ENCODE peak calls at places on chromosomes 13 and 19, in ten cellular contexts. One of them, this sample, is unnamed.

GRCh38 chr13:97627566-97627965 is 193.6 kb downstream of the RAP2A start:
- DNase-seq in mesenchymal stem cell: peak; percentile 59
- DNase-seq in cardiac fibroblast: peak; percentile 82
- DNase-seq in neural progenitor cell: peak; percentile 20
- DNase-seq in DMS153: peak; percentile 60
- DNase-seq in NCI-H446: peak; percentile 28
- DNase-seq in GM10248: no peak
- DNase-seq in adrenal gland: peak; percentile 92
- DNase-seq in GM23248: peak; percentile 80
- DNase-seq in left ventricle myocardium superior: peak; percentile 54
- DNase-seq in this sample: peak; percentile 77

GRCh38 chr19:9667898-9668297 is 7.0 kb downstream of the ZNF562 start:
- DNase-seq in cardiac fibroblast: no peak
- DNase-seq in DMS153: no peak
- DNase-seq in mesenchymal stem cell: no peak
- DNase-seq in neural progenitor cell: no peak
- DNase-seq in left ventricle myocardium superior: no peak
- DNase-seq in GM10248: no peak
- DNase-seq in GM23248: no peak
- DNase-seq in adrenal gland: no peak
- DNase-seq in NCI-H446: no peak
- DNase-seq in this sample: no peak

GRCh38 chr13:52665325-52665724 is 12.7 kb downstream of the SUGT1 start:
- DNase-seq in DMS153: peak; percentile 4
- DNase-seq in left ventricle myocardium superior: no peak
- DNase-seq in GM23248: peak; percentile 60
- DNase-seq in cardiac fibroblast: peak; percentile 55
- DNase-seq in NCI-H446: no peak
- DNase-seq in GM10248: peak; percentile 20
- DNase-seq in adrenal gland: no peak
- DNase-seq in neural progenitor cell: peak; percentile 23
- DNase-seq in mesenchymal stem cell: peak; percentile 61
- DNase-seq in this sample: no peak

GRCh38 chr19:38290631-38291147 is 13.4 kb upstream of the C19orf33 start:
- DNase-seq in NCI-H446: no peak
- DNase-seq in cardiac fibroblast: peak; percentile 92
- DNase-seq in GM23248: peak; percentile 98
- DNase-seq in GM10248: no peak
- DNase-seq in left ventricle myocardium superior: no peak
- DNase-seq in mesenchymal stem cell: peak; percentile 95
- DNase-seq in DMS153: no peak
- DNase-seq in adrenal gland: no peak
- DNase-seq in neural progenitor cell: no peak
- DNase-seq in this sample: peak; percentile 94

GRCh38 chr13:41122838-41123237 is 9.8 kb downstream of the KBTBD6 start:
- DNase-seq in GM23248: no peak
- DNase-seq in left ventricle myocardium superior: no peak
- DNase-seq in neural progenitor cell: no peak
- DNase-seq in NCI-H446: no peak
- DNase-seq in DMS153: peak; percentile 56
- DNase-seq in GM10248: no peak
- DNase-seq in adrenal gland: no peak
- DNase-seq in mesenchymal stem cell: no peak
- DNase-seq in cardiac fibroblast: no peak
- DNase-seq in this sample: no peak

GRCh38 chr19:34490141-34490766 is 8.7 kb downstream of the WTIP start:
- DNase-seq in DMS153: no peak
- DNase-seq in GM10248: peak; percentile 18
- DNase-seq in cardiac fibroblast: no peak
- DNase-seq in mesenchymal stem cell: no peak
- DNase-seq in GM23248: no peak
- DNase-seq in neural progenitor cell: no peak
- DNase-seq in NCI-H446: no peak
- DNase-seq in left ventricle myocardium superior: no peak
- DNase-seq in adrenal gland: no peak
- DNase-seq in this sample: peak; percentile 45

GRCh38 chr13:33859691-33860303 is 41.8 kb downstream of the RFC3 start:
- DNase-seq in left ventricle myocardium superior: no peak
- DNase-seq in neural progenitor cell: no peak
- DNase-seq in GM23248: no peak
- DNase-seq in DMS153: no peak
- DNase-seq in adrenal gland: no peak
- DNase-seq in GM10248: no peak
- DNase-seq in mesenchymal stem cell: no peak
- DNase-seq in cardiac fibroblast: peak; percentile 25
- DNase-seq in NCI-H446: no peak
- DNase-seq in this sample: no peak

GRCh38 chr13:27960362-27961226 is 8.5 kb downstream of the CDX2 start:
- DNase-seq in neural progenitor cell: peak; percentile 89
- DNase-seq in cardiac fibroblast: peak; percentile 35
- DNase-seq in adrenal gland: no peak
- DNase-seq in GM23248: peak; percentile 55
- DNase-seq in mesenchymal stem cell: peak; percentile 85
- DNase-seq in GM10248: peak; percentile 72
- DNase-seq in NCI-H446: no peak
- DNase-seq in DMS153: peak; percentile 81
- DNase-seq in left ventricle myocardium superior: peak; percentile 60
- DNase-seq in this sample: no peak

GRCh38 chr19:34254552-34255432 is at the start of gene GARRE1:
- DNase-seq in left ventricle myocardium superior: peak; percentile 66
- DNase-seq in DMS153: peak; percentile 42
- DNase-seq in GM10248: peak; percentile 72
- DNase-seq in mesenchymal stem cell: no peak
- DNase-seq in neural progenitor cell: peak; percentile 71
- DNase-seq in cardiac fibroblast: peak; percentile 58
- DNase-seq in GM23248: peak; percentile 61
- DNase-seq in NCI-H446: no peak
- DNase-seq in adrenal gland: no peak
- DNase-seq in this sample: peak; percentile 81

GRCh38 chr13:46575843-46576242 is 22.9 kb downstream of the LRCH1 start:
- DNase-seq in DMS153: no peak
- DNase-seq in GM10248: no peak
- DNase-seq in cardiac fibroblast: peak; percentile 88
- DNase-seq in mesenchymal stem cell: peak; percentile 69
- DNase-seq in left ventricle myocardium superior: no peak
- DNase-seq in neural progenitor cell: peak; percentile 41
- DNase-seq in adrenal gland: peak; percentile 38
- DNase-seq in GM23248: peak; percentile 91
- DNase-seq in NCI-H446: peak; percentile 58
- DNase-seq in this sample: no peak

GRCh38 chr19:43640424-43640757 is 741 bp upstream of the CADM4 start:
- DNase-seq in adrenal gland: no peak
- DNase-seq in GM10248: no peak
- DNase-seq in left ventricle myocardium superior: no peak
- DNase-seq in NCI-H446: no peak
- DNase-seq in mesenchymal stem cell: no peak
- DNase-seq in GM23248: no peak
- DNase-seq in DMS153: no peak
- DNase-seq in cardiac fibroblast: no peak
- DNase-seq in neural progenitor cell: no peak
- DNase-seq in this sample: no peak

GRCh38 chr19:28727133-28727834 is 485.7 kb downstream of the UQCRFS1 start:
- DNase-seq in NCI-H446: no peak
- DNase-seq in mesenchymal stem cell: peak; percentile 26
- DNase-seq in adrenal gland: no peak
- DNase-seq in left ventricle myocardium superior: peak; percentile 35
- DNase-seq in GM10248: peak; percentile 58
- DNase-seq in cardiac fibroblast: peak; percentile 39
- DNase-seq in neural progenitor cell: peak; percentile 43
- DNase-seq in GM23248: peak; percentile 32
- DNase-seq in DMS153: no peak
- DNase-seq in this sample: peak; percentile 72

GRCh38 chr19:42253245-42254082 is 1.5 kb downstream of the ERF start:
- DNase-seq in neural progenitor cell: peak; percentile 91
- DNase-seq in NCI-H446: peak; percentile 55
- DNase-seq in DMS153: no peak
- DNase-seq in GM10248: peak; percentile 62
- DNase-seq in mesenchymal stem cell: peak; percentile 68
- DNase-seq in cardiac fibroblast: no peak
- DNase-seq in adrenal gland: peak; percentile 74
- DNase-seq in GM23248: peak; percentile 72
- DNase-seq in left ventricle myocardium superior: peak; percentile 78
- DNase-seq in this sample: peak; percentile 92

GRCh38 chr19:6773323-6773931 is 919 bp downstream of the VAV1 start:
- DNase-seq in mesenchymal stem cell: no peak
- DNase-seq in cardiac fibroblast: no peak
- DNase-seq in left ventricle myocardium superior: peak; percentile 63
- DNase-seq in DMS153: no peak
- DNase-seq in GM10248: peak; percentile 69
- DNase-seq in GM23248: no peak
- DNase-seq in NCI-H446: no peak
- DNase-seq in adrenal gland: no peak
- DNase-seq in neural progenitor cell: no peak
- DNase-seq in this sample: peak; percentile 83

GRCh38 chr13:44662515-44662914 is 86.4 kb upstream of the TSC22D1 start:
- DNase-seq in mesenchymal stem cell: no peak
- DNase-seq in adrenal gland: no peak
- DNase-seq in DMS153: no peak
- DNase-seq in GM23248: no peak
- DNase-seq in cardiac fibroblast: no peak
- DNase-seq in NCI-H446: no peak
- DNase-seq in GM10248: no peak
- DNase-seq in neural progenitor cell: no peak
- DNase-seq in left ventricle myocardium superior: no peak
- DNase-seq in this sample: no peak

GRCh38 chr19:5865772-5866171 is 4.6 kb downstream of the FUT5 start:
- DNase-seq in mesenchymal stem cell: no peak
- DNase-seq in cardiac fibroblast: no peak
- DNase-seq in left ventricle myocardium superior: no peak
- DNase-seq in GM23248: no peak
- DNase-seq in NCI-H446: no peak
- DNase-seq in adrenal gland: no peak
- DNase-seq in GM10248: no peak
- DNase-seq in neural progenitor cell: no peak
- DNase-seq in DMS153: no peak
- DNase-seq in this sample: no peak

GRCh38 chr13:111900390-111901180 is 166.4 kb upstream of the SOX1 start:
- DNase-seq in adrenal gland: no peak
- DNase-seq in cardiac fibroblast: no peak
- DNase-seq in neural progenitor cell: no peak
- DNase-seq in NCI-H446: no peak
- DNase-seq in GM10248: no peak
- DNase-seq in mesenchymal stem cell: peak; percentile 58
- DNase-seq in DMS153: peak; percentile 55
- DNase-seq in left ventricle myocardium superior: no peak
- DNase-seq in GM23248: no peak
- DNase-seq in this sample: no peak

GRCh38 chr13:75299913-75300862 is 181.8 kb downstream of the TBC1D4 start:
- DNase-seq in cardiac fibroblast: peak; percentile 47
- DNase-seq in left ventricle myocardium superior: no peak
- DNase-seq in adrenal gland: no peak
- DNase-seq in GM10248: no peak
- DNase-seq in GM23248: peak; percentile 55
- DNase-seq in mesenchymal stem cell: no peak
- DNase-seq in neural progenitor cell: no peak
- DNase-seq in NCI-H446: no peak
- DNase-seq in DMS153: no peak
- DNase-seq in this sample: no peak

GRCh38 chr13:99916366-99917103 is 55.0 kb downstream of the ZIC5 start:
- DNase-seq in cardiac fibroblast: peak; percentile 82
- DNase-seq in NCI-H446: peak; percentile 70
- DNase-seq in GM10248: peak; percentile 80
- DNase-seq in neural progenitor cell: peak; percentile 49
- DNase-seq in adrenal gland: peak; percentile 27
- DNase-seq in DMS153: peak; percentile 74
- DNase-seq in mesenchymal stem cell: peak; percentile 72
- DNase-seq in GM23248: peak; percentile 79
- DNase-seq in left ventricle myocardium superior: no peak
- DNase-seq in this sample: no peak

GRCh38 chr13:55615080-55615479 is 1525.6 kb upstream of the PRR20A start:
- DNase-seq in adrenal gland: no peak
- DNase-seq in GM10248: no peak
- DNase-seq in GM23248: no peak
- DNase-seq in NCI-H446: no peak
- DNase-seq in DMS153: peak; percentile 46
- DNase-seq in mesenchymal stem cell: no peak
- DNase-seq in neural progenitor cell: no peak
- DNase-seq in cardiac fibroblast: no peak
- DNase-seq in left ventricle myocardium superior: no peak
- DNase-seq in this sample: no peak

This sample was measured in kidney.